ENCODE peak calls at places on chromosomes 16 and 17, in six cellular contexts. V is fibroblast of pulmonary artery; Z is activated CD4-positive, alpha-beta T cell treated with anti-CD3 and anti-CD28 coated beads for 36 hours; D is HCEC 1CT; W is mucosa of descending colon; K is activated T-helper 1 cell treated with Interleukin-2 at 50 U/mL for 16 hours. R is an unnamed sample.

GRCh38 chr17:17125136-17126084 is 80.7 kb downstream of the PLD6 start:
- DNase-seq in Z (no peak), W (no peak), V (no peak), K (no peak), D (no peak), R (peak)

GRCh38 chr16:84548971-84549844 is 44.7 kb upstream of the MEAK7 start:
- DNase-seq in K (peak), V (no peak), W (peak), Z (peak), D (no peak), R (no peak)

GRCh38 chr16:57166951-57167350 is 18.9 kb downstream of the PSME3IP1 start:
- DNase-seq in V (peak), D (no peak), W (no peak), Z (no peak), K (no peak), R (no peak)

GRCh38 chr17:75549246-75550138 is 24.0 kb downstream of the LLGL2 start:
- DNase-seq in V (no peak), K (no peak), Z (no peak), D (no peak), W (peak), R (no peak)

GRCh38 chr16:83706394-83706793 is 101.4 kb upstream of the HSBP1 start:
- DNase-seq in K (no peak), V (no peak), W (no peak), D (peak), Z (no peak), R (no peak)

GRCh38 chr17:44899074-44899782 is at the start of gene EFTUD2:
- DNase-seq in W (peak), Z (peak), D (peak), V (peak), K (peak), R (peak)

GRCh38 chr16:78060787-78061186 is 38.4 kb downstream of the CLEC3A start:
- DNase-seq in Z (no peak), D (no peak), K (no peak), W (no peak), V (no peak), R (no peak)

GRCh38 chr17:68693466-68693865 is 92.3 kb upstream of the FAM20A start:
- DNase-seq in D (no peak), K (no peak), V (no peak), W (no peak), Z (no peak), R (peak)

GRCh38 chr17:57714660-57715059 is 30.4 kb downstream of the CCDC182 start:
- DNase-seq in Z (no peak), V (no peak), D (no peak), W (no peak), K (no peak), R (no peak)

GRCh38 chr17:47864791-47865216 is 13.8 kb upstream of the SP6 start:
- DNase-seq in K (no peak), V (no peak), D (no peak), Z (peak), W (no peak), R (no peak)

GRCh38 chr17:40486513-40487370 is 14.7 kb downstream of the TNS4 start:
- DNase-seq in V (peak), Z (no peak), W (no peak), K (no peak), D (peak), R (peak)

GRCh38 chr16:66211651-66212050 is 154.8 kb upstream of the CDH5 start:
- DNase-seq in D (no peak), Z (no peak), V (no peak), W (no peak), K (no peak), R (no peak)

GRCh38 chr16:10923650-10924214 is 18.5 kb downstream of the DEXI start:
- DNase-seq in Z (no peak), D (no peak), V (no peak), K (no peak), W (no peak), R (no peak)

GRCh38 chr16:80824623-80825364 is 20.4 kb upstream of the CDYL2 start:
- DNase-seq in D (peak), V (peak), K (no peak), Z (peak), W (no peak), R (peak)

GRCh38 chr16:2586241-2586640 is 48.4 kb downstream of the PDPK1 start:
- DNase-seq in Z (peak), W (no peak), K (no peak), V (no peak), D (no peak), R (no peak)

GRCh38 chr16:65249768-65250167 is 127.9 kb upstream of the CDH11 start:
- DNase-seq in K (no peak), D (no peak), W (no peak), V (peak), Z (no peak), R (no peak)